ENCODE peak calls at places on chromosomes 4 and X, in six cellular contexts. P is neural progenitor cell, W is mammary epithelial cell, Q is keratinocyte, Z is MM.1S, C is Karpas-422. G is an unnamed sample.
A peak's percentile ranks its signal among the peaks of the same experiment; 100 is the strongest.

GRCh38 chr4:153573881-153574807 is 108.0 kb downstream of the TMEM131L start:
- DNase-seq in W (peak; percentile 61), P (peak; percentile 16), C (peak; percentile 90), Z (peak; percentile 69), Q (no peak), G (peak; percentile 69)

GRCh38 chr4:173288698-173289350 is 45.3 kb downstream of the HMGB2 start:
- DNase-seq in W (peak; percentile 39), C (no peak), Z (peak; percentile 34), Q (no peak), P (no peak), G (no peak)

GRCh38 chr4:119286377-119287002 is 35.4 kb downstream of the FABP2 start:
- DNase-seq in C (peak; percentile 73), Q (no peak), P (peak; percentile 38), W (peak; percentile 34), Z (peak; percentile 62), G (no peak)

GRCh38 chrX:150683536-150684146 is 9.6 kb upstream of the MTMR1 start:
- DNase-seq in Z (peak; percentile 35), Q (no peak), P (peak; percentile 55), C (peak; percentile 87), W (peak; percentile 27), G (no peak)

GRCh38 chr4:185143596-185143969 is 517 bp downstream of the SLC25A4 start:
- DNase-seq in Q (no peak), Z (peak; percentile 48), C (peak; percentile 67), W (peak; percentile 53), P (no peak), G (peak; percentile 49)

GRCh38 chr4:20698382-20698781 is 1.9 kb upstream of the PACRGL start:
- DNase-seq in Z (no peak), W (peak; percentile 22), Q (no peak), P (no peak), C (no peak), G (no peak)

GRCh38 chrX:1391370-1391706 is 575 bp downstream of the SLC25A6 start:
- DNase-seq in Z (no peak), P (peak; percentile 91), Q (peak; percentile 44), C (no peak), W (no peak), G (peak; percentile 90)

GRCh38 chr4:113636438-113636818 is 125.1 kb downstream of the CAMK2D start:
- DNase-seq in Q (no peak), C (peak; percentile 90), Z (no peak), P (no peak), W (no peak), G (no peak)

GRCh38 chr4:161664740-161665139 is 499.1 kb downstream of the FSTL5 start:
- DNase-seq in P (no peak), Z (no peak), W (no peak), Q (no peak), C (no peak), G (no peak)

GRCh38 chr4:178275671-178276360 is 833.6 kb upstream of the AGA start:
- DNase-seq in Q (no peak), P (peak; percentile 29), C (no peak), W (no peak), Z (no peak), G (no peak)

GRCh38 chr4:148795156-148795864 is 353.1 kb upstream of the NR3C2 start:
- DNase-seq in Q (peak; percentile 30), P (peak; percentile 26), W (peak; percentile 59), C (no peak), Z (no peak), G (no peak)

GRCh38 chr4:25621027-25621930 is 34.4 kb upstream of the SLC34A2 start:
- DNase-seq in W (no peak), P (peak; percentile 79), C (no peak), Q (no peak), Z (no peak), G (no peak)

GRCh38 chrX:132900631-132901030 is 57.8 kb downstream of the HS6ST2 start:
- DNase-seq in W (no peak), Z (no peak), P (no peak), Q (no peak), C (no peak), G (no peak)

GRCh38 chrX:54721424-54721823 is 76.6 kb downstream of the ITIH6 start:
- DNase-seq in Z (no peak), C (no peak), W (peak; percentile 60), Q (no peak), P (no peak), G (no peak)

GRCh38 chrX:24153796-24154189 is 4.3 kb downstream of the ZFX start:
- DNase-seq in Q (no peak), W (no peak), P (no peak), Z (no peak), C (no peak), G (no peak)

GRCh38 chr4:137961051-137961438 is 281.1 kb downstream of the SLC7A11 start:
- DNase-seq in Q (peak; percentile 86), Z (no peak), W (peak; percentile 91), P (no peak), C (no peak), G (no peak)

GRCh38 chr4:160117686-160118085 is 1014.8 kb downstream of the RAPGEF2 start:
- DNase-seq in Z (no peak), C (no peak), Q (no peak), W (no peak), P (no peak), G (no peak)

GRCh38 chrX:11478036-11478435 is 184.8 kb downstream of the AMELX start:
- DNase-seq in C (no peak), Z (no peak), W (no peak), Q (no peak), P (no peak), G (no peak)

GRCh38 chrX:103628386-103629290 is at the start of gene TCEAL1:
- DNase-seq in C (peak; percentile 62), Z (peak; percentile 67), W (peak; percentile 16), Q (no peak), P (peak; percentile 76), G (peak; percentile 70)

GRCh38 chr4:17934286-17934685 is 87.3 kb downstream of the LCORL start:
- DNase-seq in W (no peak), Z (no peak), C (peak; percentile 46), Q (no peak), P (no peak), G (no peak)

GRCh38 chrX:15863944-15864491 is 9.4 kb upstream of the AP1S2 start:
- DNase-seq in Q (no peak), Z (no peak), P (no peak), W (no peak), C (no peak), G (no peak)

GRCh38 chrX:41010188-41010846 is 74.9 kb upstream of the USP9X start:
- DNase-seq in Q (no peak), C (no peak), W (peak; percentile 75), P (peak; percentile 52), Z (no peak), G (peak; percentile 82)

GRCh38 chrX:264634-265455 is 16.3 kb upstream of the PLCXD1 start:
- DNase-seq in C (no peak), Z (no peak), W (no peak), Q (no peak), P (no peak), G (peak; percentile 25)

GRCh38 chr4:175109933-175110332 is 191.8 kb downstream of the ADAM29 start:
- DNase-seq in Z (peak; percentile 37), Q (no peak), W (no peak), C (no peak), P (no peak), G (no peak)

GRCh38 chr4:129929052-129929451 is 833.1 kb downstream of the C4orf33 start:
- DNase-seq in Q (no peak), Z (no peak), P (peak; percentile 45), C (peak; percentile 79), W (no peak), G (no peak)

GRCh38 chrX:15143050-15143824 is 126.6 kb downstream of the ASB9 start:
- DNase-seq in W (peak; percentile 34), P (peak; percentile 54), Q (no peak), C (peak; percentile 85), Z (peak; percentile 35), G (peak; percentile 71)

GRCh38 chr4:146981651-146982050 is 36.0 kb upstream of the TTC29 start:
- DNase-seq in Q (no peak), P (peak; percentile 84), W (no peak), C (no peak), Z (no peak), G (no peak)

GRCh38 chrX:153533041-153533565 is 15.7 kb downstream of the ATP2B3 start:
- DNase-seq in W (no peak), C (no peak), P (no peak), Z (no peak), Q (no peak), G (no peak)

GRCh38 chr4:153649572-153649991 is 34.5 kb upstream of the TLR2 start:
- DNase-seq in Z (no peak), W (peak; percentile 61), Q (no peak), C (peak; percentile 77), P (peak; percentile 67), G (no peak)

GRCh38 chr4:8185930-8186329 is 13.2 kb upstream of the SH3TC1 start:
- DNase-seq in W (no peak), Z (no peak), C (no peak), P (no peak), Q (no peak), G (no peak)

GRCh38 chr4:8184061-8184460 is 15.0 kb upstream of the SH3TC1 start:
- DNase-seq in C (no peak), Q (no peak), Z (no peak), W (no peak), P (no peak), G (no peak)

GRCh38 chr4:8182858-8183725 is 16.0 kb upstream of the SH3TC1 start:
- DNase-seq in Q (peak; percentile 86), P (no peak), W (peak; percentile 98), Z (no peak), C (no peak), G (peak; percentile 97)

GRCh38 chr4:8186883-8187282 is 12.2 kb upstream of the SH3TC1 start:
- DNase-seq in W (no peak), Q (no peak), P (no peak), C (no peak), Z (no peak), G (no peak)

GRCh38 chr4:8185280-8185679 is 13.8 kb upstream of the SH3TC1 start:
- DNase-seq in C (no peak), W (peak; percentile 79), Q (no peak), P (no peak), Z (no peak), G (no peak)
- H3K4me1 ChIP-seq in C (no peaks in the 10 kb centered on the region), W (peaks cover 65% of the 10 kb centered on the region), Q (peaks cover 68% of the 10 kb centered on the region), P (no peaks in the 10 kb centered on the region), Z (peaks cover 7% of the 10 kb centered on the region), G (peaks cover 13% of the 10 kb centered on the region)

GRCh38 chr4:55849724-55850123 is 3.7 kb upstream of the EXOC1 start:
- DNase-seq in Q (no peak), C (no peak), P (no peak), Z (no peak), W (no peak), G (no peak)
- H3K4me3 ChIP-seq in Q (no peak overlapping the region), C (no peak overlapping the region), P (no peak overlapping the region), Z (no peak overlapping the region), W (no peak overlapping the region), G (no peak overlapping the region)

GRCh38 chr4:16827045-16827444 is 71.4 kb downstream of the LDB2 start:
- DNase-seq in P (no peak), Q (no peak), C (no peak), W (no peak), Z (no peak), G (no peak)
- H3K9ac ChIP-seq in P (no peak overlapping the region), Q (no peak overlapping the region), C (no peak overlapping the region), W (no peak overlapping the region), Z (no peak overlapping the region), G (no peak overlapping the region)

GRCh38 chr4:48739560-48740019 is 40.5 kb downstream of the FRYL start:
- DNase-seq in P (no peak), W (no peak), Q (no peak), Z (no peak), C (no peak), G (no peak)

GRCh38 chr4:48742412-48742811 is 37.7 kb downstream of the FRYL start:
- DNase-seq in C (no peak), Q (no peak), W (peak; percentile 25), P (no peak), Z (no peak), G (no peak)

GRCh38 chr4:48738856-48739255 is 41.2 kb downstream of the FRYL start:
- DNase-seq in W (no peak), C (no peak), Q (no peak), P (no peak), Z (no peak), G (no peak)
- H3K4me1 ChIP-seq in W (peaks cover 2% of the 10 kb centered on the region), C (peaks cover 7% of the 10 kb centered on the region), Q (peaks cover 14% of the 10 kb centered on the region), P (no peaks in the 10 kb centered on the region), Z (peaks cover 7% of the 10 kb centered on the region), G (no peaks in the 10 kb centered on the region)